ENCODE peak calls at places on chromosome 2, in seven cellular contexts. One of them, this sample, is unnamed.

GRCh38 chr2:105989070-105989469 is 205.0 kb downstream of the UXS1 start:
- DNase-seq in A549: no peak
- DNase-seq in upper lobe of left lung: no peak
- DNase-seq in heart left ventricle: no peak
- DNase-seq in uterus: no peak
- DNase-seq in left ventricle myocardium inferior: no peak
- DNase-seq in dorsolateral prefrontal cortex: no peak
- DNase-seq in this sample: no peak

GRCh38 chr2:98140210-98140609 is 53.2 kb downstream of the VWA3B start:
- DNase-seq in A549: no peak
- DNase-seq in upper lobe of left lung: no peak
- DNase-seq in heart left ventricle: peak
- DNase-seq in uterus: no peak
- DNase-seq in left ventricle myocardium inferior: peak
- DNase-seq in dorsolateral prefrontal cortex: no peak
- DNase-seq in this sample: no peak

GRCh38 chr2:714005-714741 is 37.0 kb upstream of the TMEM18 start:
- DNase-seq in A549: peak
- DNase-seq in upper lobe of left lung: peak
- DNase-seq in heart left ventricle: no peak
- DNase-seq in uterus: peak
- DNase-seq in left ventricle myocardium inferior: no peak
- DNase-seq in dorsolateral prefrontal cortex: peak
- DNase-seq in this sample: peak

GRCh38 chr2:120703330-120703994 is 32.2 kb upstream of the GLI2 start:
- DNase-seq in A549: peak
- DNase-seq in upper lobe of left lung: no peak
- DNase-seq in heart left ventricle: no peak
- DNase-seq in uterus: no peak
- DNase-seq in left ventricle myocardium inferior: no peak
- DNase-seq in dorsolateral prefrontal cortex: no peak
- DNase-seq in this sample: no peak

GRCh38 chr2:223887127-223887526 is 49.7 kb upstream of the AP1S3 start:
- DNase-seq in A549: no peak
- DNase-seq in upper lobe of left lung: no peak
- DNase-seq in heart left ventricle: no peak
- DNase-seq in uterus: no peak
- DNase-seq in left ventricle myocardium inferior: no peak
- DNase-seq in dorsolateral prefrontal cortex: no peak
- DNase-seq in this sample: no peak

GRCh38 chr2:64350996-64351395 is 103.0 kb upstream of the LGALSL start:
- DNase-seq in A549: no peak
- DNase-seq in upper lobe of left lung: no peak
- DNase-seq in heart left ventricle: no peak
- DNase-seq in uterus: no peak
- DNase-seq in left ventricle myocardium inferior: no peak
- DNase-seq in dorsolateral prefrontal cortex: no peak
- DNase-seq in this sample: no peak

GRCh38 chr2:60560734-60561649 is 7.5 kb upstream of the BCL11A start:
- DNase-seq in A549: peak
- DNase-seq in upper lobe of left lung: no peak
- DNase-seq in heart left ventricle: no peak
- DNase-seq in uterus: no peak
- DNase-seq in left ventricle myocardium inferior: no peak
- DNase-seq in dorsolateral prefrontal cortex: no peak
- DNase-seq in this sample: peak

GRCh38 chr2:7748717-7749415 is 831.7 kb downstream of the RNF144A start:
- DNase-seq in A549: no peak
- DNase-seq in upper lobe of left lung: no peak
- DNase-seq in heart left ventricle: no peak
- DNase-seq in uterus: no peak
- DNase-seq in left ventricle myocardium inferior: no peak
- DNase-seq in dorsolateral prefrontal cortex: no peak
- DNase-seq in this sample: no peak

GRCh38 chr2:205902041-205902898 is 183.7 kb downstream of the INO80D start:
- DNase-seq in A549: peak
- DNase-seq in upper lobe of left lung: no peak
- DNase-seq in heart left ventricle: no peak
- DNase-seq in uterus: no peak
- DNase-seq in left ventricle myocardium inferior: no peak
- DNase-seq in dorsolateral prefrontal cortex: no peak
- DNase-seq in this sample: no peak

GRCh38 chr2:84847326-84848050 is 33.4 kb downstream of the TRABD2A start:
- DNase-seq in A549: no peak
- DNase-seq in upper lobe of left lung: no peak
- DNase-seq in heart left ventricle: no peak
- DNase-seq in uterus: no peak
- DNase-seq in left ventricle myocardium inferior: no peak
- DNase-seq in dorsolateral prefrontal cortex: no peak
- DNase-seq in this sample: no peak

GRCh38 chr2:112787294-112787693 is 3.0 kb upstream of the IL1A start:
- DNase-seq in A549: no peak
- DNase-seq in upper lobe of left lung: no peak
- DNase-seq in heart left ventricle: no peak
- DNase-seq in uterus: no peak
- DNase-seq in left ventricle myocardium inferior: no peak
- DNase-seq in dorsolateral prefrontal cortex: no peak
- DNase-seq in this sample: no peak

GRCh38 chr2:30862054-30862651 is 54.9 kb upstream of the CAPN13 start:
- DNase-seq in A549: peak
- DNase-seq in upper lobe of left lung: peak
- DNase-seq in heart left ventricle: peak
- DNase-seq in uterus: no peak
- DNase-seq in left ventricle myocardium inferior: peak
- DNase-seq in dorsolateral prefrontal cortex: no peak
- DNase-seq in this sample: peak

GRCh38 chr2:73916666-73917065 is 10.0 kb upstream of the DGUOK start:
- DNase-seq in A549: no peak
- DNase-seq in upper lobe of left lung: no peak
- DNase-seq in heart left ventricle: no peak
- DNase-seq in uterus: no peak
- DNase-seq in left ventricle myocardium inferior: no peak
- DNase-seq in dorsolateral prefrontal cortex: no peak
- DNase-seq in this sample: no peak

GRCh38 chr2:120878970-120879369 is 143.3 kb downstream of the GLI2 start:
- DNase-seq in A549: no peak
- DNase-seq in upper lobe of left lung: no peak
- DNase-seq in heart left ventricle: peak
- DNase-seq in uterus: no peak
- DNase-seq in left ventricle myocardium inferior: no peak
- DNase-seq in dorsolateral prefrontal cortex: no peak
- DNase-seq in this sample: no peak

GRCh38 chr2:47688561-47688960 is 94.4 kb upstream of the MSH6 start:
- DNase-seq in A549: no peak
- DNase-seq in upper lobe of left lung: peak
- DNase-seq in heart left ventricle: no peak
- DNase-seq in uterus: no peak
- DNase-seq in left ventricle myocardium inferior: no peak
- DNase-seq in dorsolateral prefrontal cortex: peak
- DNase-seq in this sample: peak

GRCh38 chr2:217743407-217743806 is 259.4 kb downstream of the TNS1 start:
- DNase-seq in A549: no peak
- DNase-seq in upper lobe of left lung: no peak
- DNase-seq in heart left ventricle: no peak
- DNase-seq in uterus: no peak
- DNase-seq in left ventricle myocardium inferior: no peak
- DNase-seq in dorsolateral prefrontal cortex: no peak
- DNase-seq in this sample: no peak

GRCh38 chr2:127174977-127175376 is 45.1 kb downstream of the CYP27C1 start:
- DNase-seq in A549: no peak
- DNase-seq in upper lobe of left lung: peak
- DNase-seq in heart left ventricle: no peak
- DNase-seq in uterus: peak
- DNase-seq in left ventricle myocardium inferior: peak
- DNase-seq in dorsolateral prefrontal cortex: no peak
- DNase-seq in this sample: no peak

GRCh38 chr2:221562226-221562625 is 9.9 kb downstream of the EPHA4 start:
- DNase-seq in A549: no peak
- DNase-seq in upper lobe of left lung: no peak
- DNase-seq in heart left ventricle: no peak
- DNase-seq in uterus: no peak
- DNase-seq in left ventricle myocardium inferior: no peak
- DNase-seq in dorsolateral prefrontal cortex: no peak
- DNase-seq in this sample: no peak

GRCh38 chr2:223969856-223970255 is 12.6 kb downstream of the MRPL44 start:
- DNase-seq in A549: no peak
- DNase-seq in upper lobe of left lung: no peak
- DNase-seq in heart left ventricle: no peak
- DNase-seq in uterus: no peak
- DNase-seq in left ventricle myocardium inferior: no peak
- DNase-seq in dorsolateral prefrontal cortex: no peak
- DNase-seq in this sample: no peak

GRCh38 chr2:70143314-70144150 is 47.3 kb downstream of the C2orf42 start:
- DNase-seq in A549: peak
- DNase-seq in upper lobe of left lung: peak
- DNase-seq in heart left ventricle: peak
- DNase-seq in uterus: peak
- DNase-seq in left ventricle myocardium inferior: no peak
- DNase-seq in dorsolateral prefrontal cortex: peak
- DNase-seq in this sample: peak

GRCh38 chr2:70140978-70141753 is 49.7 kb downstream of the C2orf42 start:
- DNase-seq in A549: peak
- DNase-seq in upper lobe of left lung: peak
- DNase-seq in heart left ventricle: peak
- DNase-seq in uterus: peak
- DNase-seq in left ventricle myocardium inferior: no peak
- DNase-seq in dorsolateral prefrontal cortex: no peak
- DNase-seq in this sample: peak

GRCh38 chr2:70144443-70145167 is 46.2 kb downstream of the C2orf42 start:
- DNase-seq in A549: no peak
- DNase-seq in upper lobe of left lung: no peak
- DNase-seq in heart left ventricle: no peak
- DNase-seq in uterus: no peak
- DNase-seq in left ventricle myocardium inferior: no peak
- DNase-seq in dorsolateral prefrontal cortex: no peak
- DNase-seq in this sample: no peak

GRCh38 chr2:70142590-70143313 is 48.1 kb downstream of the C2orf42 start:
- DNase-seq in A549: peak
- DNase-seq in upper lobe of left lung: peak
- DNase-seq in heart left ventricle: peak
- DNase-seq in uterus: peak
- DNase-seq in left ventricle myocardium inferior: peak
- DNase-seq in dorsolateral prefrontal cortex: peak
- DNase-seq in this sample: peak

DNA sequence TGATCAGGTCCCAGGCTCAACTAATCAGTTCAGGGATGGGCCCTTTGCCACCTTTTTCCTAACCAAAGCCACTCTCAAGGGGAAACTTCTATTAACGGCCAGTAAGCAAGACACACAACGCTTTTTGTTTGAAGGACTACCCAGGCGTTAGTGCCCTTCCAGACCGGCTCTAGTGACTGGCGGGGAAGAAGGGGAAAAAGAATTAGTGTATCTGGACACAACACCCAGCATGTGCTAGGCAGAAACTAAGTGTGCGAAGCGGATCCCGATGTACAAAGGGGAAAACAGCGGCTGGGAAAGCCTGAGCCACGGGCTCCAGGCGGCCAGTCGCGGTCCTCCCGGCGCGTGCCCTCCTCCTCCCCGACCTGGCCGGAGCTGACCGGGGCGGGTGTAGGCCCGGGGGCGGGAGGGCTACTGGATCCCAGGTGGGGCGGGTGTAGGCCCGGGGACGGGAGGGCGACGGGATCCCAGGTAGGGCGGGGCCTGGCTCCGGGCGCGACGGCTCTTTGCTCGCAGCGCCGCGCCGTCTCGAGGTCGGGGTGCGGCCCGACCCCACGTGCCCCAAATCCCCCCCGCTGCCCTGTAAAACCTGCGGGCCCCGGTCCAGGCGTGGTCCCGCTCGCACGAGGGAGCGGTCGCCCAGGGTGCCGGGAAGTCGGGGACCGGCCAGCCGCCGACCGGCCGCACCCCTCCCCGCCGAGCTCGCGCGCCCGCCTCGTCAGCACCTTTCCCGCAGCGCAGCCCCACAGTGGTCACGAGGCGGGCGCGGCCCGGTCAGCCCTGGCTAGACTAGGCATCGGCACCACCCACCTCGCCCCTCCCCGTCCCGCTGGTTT is 48.8 kb downstream of the C2orf42 start:
- DNase-seq in A549: peak
- DNase-seq in upper lobe of left lung: peak
- DNase-seq in heart left ventricle: no peak
- DNase-seq in uterus: no peak
- DNase-seq in left ventricle myocardium inferior: no peak
- DNase-seq in dorsolateral prefrontal cortex: peak
- DNase-seq in this sample: peak
- TF ChIP-seq CTCF in A549: no peak
- TF ChIP-seq CTCF in upper lobe of left lung: peak
- TF ChIP-seq CTCF in heart left ventricle: no peak
- TF ChIP-seq CTCF in uterus: no peak
- TF ChIP-seq CTCF in left ventricle myocardium inferior: no peak
- TF ChIP-seq CTCF in dorsolateral prefrontal cortex: no peak
- TF ChIP-seq CTCF in this sample: no peak

GRCh38 chr2:55581435-55581834 is 36.0 kb downstream of the PPP4R3B start:
- DNase-seq in A549: peak
- DNase-seq in upper lobe of left lung: no peak
- DNase-seq in heart left ventricle: no peak
- DNase-seq in uterus: no peak
- DNase-seq in left ventricle myocardium inferior: no peak
- DNase-seq in dorsolateral prefrontal cortex: no peak
- DNase-seq in this sample: no peak
- TF ChIP-seq CTCF in A549: peak
- TF ChIP-seq CTCF in upper lobe of left lung: no peak
- TF ChIP-seq CTCF in heart left ventricle: no peak
- TF ChIP-seq CTCF in uterus: no peak
- TF ChIP-seq CTCF in left ventricle myocardium inferior: no peak
- TF ChIP-seq CTCF in dorsolateral prefrontal cortex: no peak
- TF ChIP-seq CTCF in this sample: no peak

DNA sequence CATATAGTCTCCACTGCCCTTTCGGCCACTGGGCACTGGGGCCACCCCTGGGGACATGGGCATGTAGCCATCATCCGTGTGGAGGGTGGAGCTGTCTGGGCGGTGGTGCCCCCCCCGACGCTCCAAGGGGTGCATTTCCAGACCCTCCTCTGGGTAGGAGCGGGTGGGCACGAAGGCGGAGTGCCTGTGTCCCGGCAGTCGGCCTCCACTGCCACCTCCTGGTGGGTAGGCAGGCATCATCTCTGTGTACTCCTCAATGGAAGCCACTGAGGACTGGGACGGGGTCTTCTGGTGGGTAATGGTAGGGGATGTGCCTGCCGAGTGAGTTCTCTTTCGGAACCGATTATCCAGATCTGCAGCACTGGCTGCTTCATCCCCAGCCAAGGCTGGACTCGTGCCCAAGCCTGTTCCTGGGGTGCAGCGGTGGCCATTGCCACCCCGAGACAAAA is 2.8 kb downstream of the IRS1 start:
- DNase-seq in A549: no peak
- DNase-seq in upper lobe of left lung: peak
- DNase-seq in heart left ventricle: peak
- DNase-seq in uterus: peak
- DNase-seq in left ventricle myocardium inferior: peak
- DNase-seq in dorsolateral prefrontal cortex: no peak
- DNase-seq in this sample: no peak
- TF ChIP-seq CTCF in A549: peak
- TF ChIP-seq CTCF in upper lobe of left lung: no peak
- TF ChIP-seq CTCF in heart left ventricle: peak
- TF ChIP-seq CTCF in uterus: peak
- TF ChIP-seq CTCF in left ventricle myocardium inferior: peak
- TF ChIP-seq CTCF in dorsolateral prefrontal cortex: peak
- TF ChIP-seq CTCF in this sample: peak

DNA sequence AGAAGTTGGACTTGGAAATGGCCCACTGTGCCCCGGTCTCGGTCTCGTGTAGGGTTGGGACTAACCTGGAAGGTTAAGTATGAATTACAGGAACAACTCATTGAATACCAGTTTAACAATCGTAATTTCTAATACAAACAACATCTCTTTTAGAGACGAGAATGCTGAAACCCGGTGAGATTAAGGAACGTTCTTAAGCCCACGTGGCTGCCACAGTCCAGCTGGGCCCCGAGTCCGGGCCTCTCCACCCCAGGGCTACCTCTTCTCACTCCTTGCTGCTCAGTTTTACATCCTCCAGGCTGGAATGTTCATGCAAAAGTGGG is 29.4 kb downstream of the NGEF start:
- DNase-seq in A549: no peak
- DNase-seq in upper lobe of left lung: no peak
- DNase-seq in heart left ventricle: no peak
- DNase-seq in uterus: no peak
- DNase-seq in left ventricle myocardium inferior: no peak
- DNase-seq in dorsolateral prefrontal cortex: no peak
- DNase-seq in this sample: no peak
- TF ChIP-seq CTCF in A549: no peak
- TF ChIP-seq CTCF in upper lobe of left lung: no peak
- TF ChIP-seq CTCF in heart left ventricle: no peak
- TF ChIP-seq CTCF in uterus: no peak
- TF ChIP-seq CTCF in left ventricle myocardium inferior: no peak
- TF ChIP-seq CTCF in dorsolateral prefrontal cortex: no peak
- TF ChIP-seq CTCF in this sample: no peak